ENCODE peak calls at places on chromosomes 3 and 15, in seven cellular contexts. V, E, S, U, N, F and M are unnamed samples.

GRCh38 chr3:52299815-52300611 is 12.4 kb downstream of the GLYCTK start:
- DNase-seq in V (no peak), E (peak), S (no peak), U (no peak), N (no peak), F (no peak), M (peak)

GRCh38 chr3:43854916-43855315 is 164.2 kb downstream of the ABHD5 start:
- DNase-seq in V (no peak), E (no peak), S (no peak), U (no peak), N (no peak), F (no peak), M (peak)

GRCh38 chr3:129476586-129476985 is 36.6 kb downstream of the IFT122 start:
- DNase-seq in V (no peak), E (no peak), S (no peak), U (no peak), N (no peak), F (no peak), M (no peak)

GRCh38 chr3:35857004-35857403 is 217.7 kb downstream of the ARPP21 start:
- DNase-seq in V (no peak), E (no peak), S (no peak), U (no peak), N (no peak), F (no peak), M (no peak)

GRCh38 chr3:146222204-146223046 is 28.5 kb downstream of the PLSCR4 start:
- DNase-seq in V (peak), E (peak), S (no peak), U (no peak), N (no peak), F (no peak), M (peak)

GRCh38 chr3:196763179-196763578 is 23.5 kb downstream of the PAK2 start:
- DNase-seq in V (peak), E (no peak), S (no peak), U (no peak), N (no peak), F (no peak), M (no peak)

GRCh38 chr3:108153451-108153981 is 62.7 kb upstream of the CD47 start:
- DNase-seq in V (peak), E (peak), S (peak), U (peak), N (no peak), F (peak), M (peak)

GRCh38 chr15:40852529-40852928 is 8.7 kb downstream of the SPINT1 start:
- DNase-seq in V (no peak), E (no peak), S (no peak), U (no peak), N (no peak), F (no peak), M (peak)

GRCh38 chr15:89971592-89971997 is 29.5 kb upstream of the ZNF710 start:
- DNase-seq in V (peak), E (peak), S (peak), U (peak), N (no peak), F (peak), M (peak)

GRCh38 chr3:187000711-187001151 is 70.4 kb downstream of the ST6GAL1 start:
- DNase-seq in V (no peak), E (no peak), S (no peak), U (no peak), N (peak), F (no peak), M (no peak)

GRCh38 chr3:108404409-108404808 is 106.0 kb downstream of the MYH15 start:
- DNase-seq in V (no peak), E (no peak), S (no peak), U (no peak), N (no peak), F (no peak), M (no peak)

GRCh38 chr3:121269389-121269788 is 276.4 kb downstream of the POLQ start:
- DNase-seq in V (no peak), E (no peak), S (no peak), U (no peak), N (no peak), F (no peak), M (no peak)

GRCh38 chr3:114454592-114455251 is 160.9 kb downstream of the TIGIT start:
- DNase-seq in V (no peak), E (no peak), S (no peak), U (peak), N (no peak), F (peak), M (peak)

GRCh38 chr15:24772709-24773373 is 97.3 kb downstream of the NPAP1 start:
- DNase-seq in V (peak), E (peak), S (peak), U (no peak), N (peak), F (no peak), M (peak)

GRCh38 chr15:41695750-41696436 is 35.7 kb downstream of the MGA start:
- DNase-seq in V (peak), E (peak), S (peak), U (peak), N (no peak), F (no peak), M (no peak)

GRCh38 chr15:63564093-63564492 is 33.1 kb upstream of the FBXL22 start:
- DNase-seq in V (no peak), E (no peak), S (no peak), U (no peak), N (no peak), F (no peak), M (no peak)

GRCh38 chr3:36063992-36064391 is 316.3 kb upstream of the STAC start:
- DNase-seq in V (no peak), E (no peak), S (no peak), U (no peak), N (no peak), F (no peak), M (no peak)

GRCh38 chr3:59483191-59483590 is 433.4 kb upstream of the CFAP20DC start:
- DNase-seq in V (no peak), E (no peak), S (no peak), U (no peak), N (no peak), F (no peak), M (no peak)

GRCh38 chr3:4830586-4830914 is 148.7 kb upstream of the BHLHE40 start:
- DNase-seq in V (no peak), E (no peak), S (no peak), U (no peak), N (no peak), F (no peak), M (no peak)

GRCh38 chr3:64685331-64685799 is 2.4 kb downstream of the ADAMTS9 start:
- DNase-seq in V (no peak), E (no peak), S (no peak), U (peak), N (peak), F (no peak), M (peak)

GRCh38 chr15:68431792-68432401 is at the start of gene ITGA11:
- DNase-seq in V (no peak), E (peak), S (no peak), U (peak), N (peak), F (peak), M (peak)

GRCh38 chr3:87336761-87337160 is 60.4 kb upstream of the POU1F1 start:
- DNase-seq in V (no peak), E (no peak), S (no peak), U (no peak), N (no peak), F (no peak), M (no peak)

GRCh38 chr3:30141178-30141581 is 465.2 kb upstream of the TGFBR2 start:
- DNase-seq in V (no peak), E (no peak), S (no peak), U (no peak), N (no peak), F (peak), M (no peak)

GRCh38 chr3:192219926-192220325 is 507.4 kb downstream of the FGF12 start:
- DNase-seq in V (no peak), E (no peak), S (no peak), U (no peak), N (no peak), F (no peak), M (no peak)

GRCh38 chr3:163684651-163685050 is 1393.6 kb downstream of the SI start:
- DNase-seq in V (peak), E (no peak), S (no peak), U (no peak), N (no peak), F (no peak), M (no peak)

GRCh38 chr3:150412599-150413069 is 4.5 kb downstream of the TSC22D2 start:
- DNase-seq in V (peak), E (no peak), S (no peak), U (peak), N (no peak), F (peak), M (no peak)

GRCh38 chr15:33910741-33911140 is 57.6 kb upstream of the CHRM5 start:
- DNase-seq in V (no peak), E (no peak), S (no peak), U (no peak), N (no peak), F (no peak), M (no peak)

GRCh38 chr15:29058903-29059539 is 173.2 kb downstream of the APBA2 start:
- DNase-seq in V (no peak), E (no peak), S (no peak), U (no peak), N (no peak), F (no peak), M (no peak)

GRCh38 chr3:52286777-52287110 is 884 bp upstream of the GLYCTK start:
- DNase-seq in V (peak), E (no peak), S (no peak), U (no peak), N (no peak), F (no peak), M (no peak)

GRCh38 chr3:129218742-129219141 is 30.7 kb upstream of the COPG1 start:
- DNase-seq in V (no peak), E (no peak), S (no peak), U (no peak), N (no peak), F (no peak), M (no peak)

GRCh38 chr3:129330413-129330812 is 51.7 kb downstream of the HMCES start:
- DNase-seq in V (no peak), E (no peak), S (no peak), U (no peak), N (no peak), F (no peak), M (no peak)

GRCh38 chr15:68314563-68314962 is 37.0 kb downstream of the FEM1B start:
- DNase-seq in V (no peak), E (no peak), S (no peak), U (no peak), N (peak), F (no peak), M (peak)

GRCh38 chr3:151873433-151873832 is at the start of gene SUCNR1:
- DNase-seq in V (no peak), E (no peak), S (no peak), U (no peak), N (no peak), F (no peak), M (no peak)

GRCh38 chr15:64536244-64536836 is 76.0 kb downstream of the ZNF609 start:
- DNase-seq in V (peak), E (no peak), S (no peak), U (no peak), N (no peak), F (no peak), M (peak)

GRCh38 chr3:194141415-194142155 is 5.6 kb downstream of the HES1 start:
- DNase-seq in V (no peak), E (peak), S (peak), U (peak), N (peak), F (peak), M (peak)

GRCh38 chr3:52428151-52429005 is 16.5 kb downstream of the SEMA3G start:
- DNase-seq in V (peak), E (peak), S (no peak), U (peak), N (peak), F (peak), M (no peak)

GRCh38 chr15:90619468-90619867 is 89.7 kb downstream of the CRTC3 start:
- DNase-seq in V (no peak), E (no peak), S (no peak), U (no peak), N (no peak), F (no peak), M (no peak)

GRCh38 chr15:70254186-70254974 is 156.7 kb upstream of the TLE3 start:
- DNase-seq in V (no peak), E (no peak), S (no peak), U (no peak), N (no peak), F (no peak), M (no peak)

GRCh38 chr15:98281130-98281529 is 320.6 kb downstream of the ARRDC4 start:
- DNase-seq in V (no peak), E (no peak), S (no peak), U (no peak), N (no peak), F (no peak), M (peak)